ENCODE peak calls at places on chromosomes 11 and 22, in seven cellular contexts. R is PC-3, U is HCT116, M is SK-N-SH, E is neural progenitor cell, A is OCI-LY7, N is MM.1S. O is an unnamed sample.

GRCh38 chr11:10550503-10550902 is 9.5 kb upstream of the RNF141 start:
- DNase-seq in R (peak), U (no peak), M (no peak), E (no peak), A (no peak), N (no peak), O (no peak)

GRCh38 chr11:96219981-96220623 is 122.9 kb downstream of the MAML2 start:
- DNase-seq in R (peak), U (no peak), M (no peak), E (peak), A (peak), N (no peak), O (no peak)

GRCh38 chr11:100830295-100830694 is 143.2 kb downstream of the ARHGAP42 start:
- DNase-seq in R (no peak), U (no peak), M (no peak), E (peak), A (no peak), N (no peak), O (peak)

GRCh38 chr11:62842171-62842717 is 2.9 kb upstream of the WDR74 start:
- DNase-seq in R (no peak), U (no peak), M (no peak), E (no peak), A (peak), N (no peak), O (peak)

GRCh38 chr11:131675489-131675888 is 305.1 kb downstream of the NTM start:
- DNase-seq in R (no peak), U (no peak), M (no peak), E (no peak), A (no peak), N (no peak), O (no peak)

GRCh38 chr11:130426223-130427048 is 2.0 kb downstream of the ADAMTS8 start:
- DNase-seq in R (no peak), U (no peak), M (no peak), E (no peak), A (no peak), N (no peak), O (no peak)

GRCh38 chr11:132883241-132883640 is 649.1 kb downstream of the OPCML start:
- DNase-seq in R (no peak), U (no peak), M (no peak), E (no peak), A (no peak), N (no peak), O (no peak)

GRCh38 chr11:119436093-119436492 is 13.1 kb upstream of the THY1 start:
- DNase-seq in R (no peak), U (no peak), M (no peak), E (no peak), A (no peak), N (no peak), O (no peak)

GRCh38 chr11:103609117-103610066 is 427.0 kb upstream of the DDI1 start:
- DNase-seq in R (peak), U (peak), M (no peak), E (no peak), A (no peak), N (no peak), O (peak)

GRCh38 chr22:47207387-47207786 is 444.9 kb downstream of the TBC1D22A start:
- DNase-seq in R (no peak), U (no peak), M (no peak), E (no peak), A (no peak), N (no peak), O (no peak)

GRCh38 chr11:34173050-34173449 is 67.6 kb downstream of the NAT10 start:
- DNase-seq in R (no peak), U (no peak), M (no peak), E (no peak), A (no peak), N (no peak), O (no peak)

GRCh38 chr22:30485362-30485988 is 13.7 kb upstream of the SEC14L3 start:
- DNase-seq in R (peak), U (peak), M (peak), E (peak), A (peak), N (peak), O (peak)

GRCh38 chr11:72722050-72722748 is 30.0 kb downstream of the ARAP1 start:
- DNase-seq in R (peak), U (peak), M (peak), E (peak), A (peak), N (peak), O (peak)

GRCh38 chr11:61828629-61829407 is 718 bp downstream of the FADS2 start:
- DNase-seq in R (peak), U (no peak), M (peak), E (peak), A (no peak), N (no peak), O (peak)

GRCh38 chr11:78764946-78765345 is 190.3 kb upstream of the NARS2 start:
- DNase-seq in R (no peak), U (no peak), M (no peak), E (no peak), A (no peak), N (no peak), O (no peak)

GRCh38 chr11:90493379-90493778 is 270.5 kb upstream of the CHORDC1 start:
- DNase-seq in R (no peak), U (no peak), M (no peak), E (no peak), A (no peak), N (no peak), O (no peak)

GRCh38 chr22:39117585-39118191 is 20.6 kb downstream of the APOBEC3H start:
- DNase-seq in R (peak), U (peak), M (no peak), E (peak), A (peak), N (peak), O (peak)

GRCh38 chr11:129489254-129489653 is 113.6 kb downstream of the BARX2 start:
- DNase-seq in R (peak), U (no peak), M (no peak), E (no peak), A (no peak), N (no peak), O (no peak)

GRCh38 chr11:71322192-71322735 is 69.9 kb upstream of the SHANK2 start:
- DNase-seq in R (no peak), U (no peak), M (no peak), E (no peak), A (no peak), N (no peak), O (no peak)

GRCh38 chr22:40453676-40454075 is 83.3 kb downstream of the SGSM3 start:
- DNase-seq in R (no peak), U (no peak), M (no peak), E (no peak), A (no peak), N (no peak), O (no peak)

GRCh38 chr11:116935514-116935913 is 98.1 kb upstream of the APOA1 start:
- DNase-seq in R (no peak), U (no peak), M (no peak), E (no peak), A (no peak), N (no peak), O (no peak)

GRCh38 chr11:65182258-65183170 is 786 bp downstream of the CAPN1 start:
- DNase-seq in R (peak), U (peak), M (no peak), E (peak), A (peak), N (no peak), O (peak)

GRCh38 chr22:44372611-44373010 is 59.9 kb upstream of the SHISAL1 start:
- DNase-seq in R (no peak), U (no peak), M (no peak), E (no peak), A (no peak), N (no peak), O (no peak)

GRCh38 chr11:14519692-14520085 is 497 bp downstream of the PSMA1 start:
- DNase-seq in R (peak), U (no peak), M (no peak), E (no peak), A (peak), N (no peak), O (no peak)

GRCh38 chr22:46056169-46057041 is 79.4 kb upstream of the WNT7B start:
- DNase-seq in R (peak), U (no peak), M (peak), E (no peak), A (peak), N (no peak), O (no peak)

GRCh38 chr22:30855266-30855665 is 113.3 kb downstream of the MORC2 start:
- DNase-seq in R (no peak), U (no peak), M (no peak), E (no peak), A (no peak), N (no peak), O (no peak)

GRCh38 chr11:74012072-74012809 is 3.4 kb upstream of the UCP3 start:
- DNase-seq in R (no peak), U (no peak), M (no peak), E (no peak), A (no peak), N (no peak), O (no peak)

GRCh38 chr22:44926491-44927415 is 83.1 kb downstream of the PHF21B start:
- DNase-seq in R (no peak), U (no peak), M (no peak), E (no peak), A (no peak), N (no peak), O (no peak)

GRCh38 chr22:26617251-26618199 is at the start of gene CRYBB1:
- DNase-seq in R (no peak), U (no peak), M (peak), E (peak), A (peak), N (peak), O (no peak)

DNA sequence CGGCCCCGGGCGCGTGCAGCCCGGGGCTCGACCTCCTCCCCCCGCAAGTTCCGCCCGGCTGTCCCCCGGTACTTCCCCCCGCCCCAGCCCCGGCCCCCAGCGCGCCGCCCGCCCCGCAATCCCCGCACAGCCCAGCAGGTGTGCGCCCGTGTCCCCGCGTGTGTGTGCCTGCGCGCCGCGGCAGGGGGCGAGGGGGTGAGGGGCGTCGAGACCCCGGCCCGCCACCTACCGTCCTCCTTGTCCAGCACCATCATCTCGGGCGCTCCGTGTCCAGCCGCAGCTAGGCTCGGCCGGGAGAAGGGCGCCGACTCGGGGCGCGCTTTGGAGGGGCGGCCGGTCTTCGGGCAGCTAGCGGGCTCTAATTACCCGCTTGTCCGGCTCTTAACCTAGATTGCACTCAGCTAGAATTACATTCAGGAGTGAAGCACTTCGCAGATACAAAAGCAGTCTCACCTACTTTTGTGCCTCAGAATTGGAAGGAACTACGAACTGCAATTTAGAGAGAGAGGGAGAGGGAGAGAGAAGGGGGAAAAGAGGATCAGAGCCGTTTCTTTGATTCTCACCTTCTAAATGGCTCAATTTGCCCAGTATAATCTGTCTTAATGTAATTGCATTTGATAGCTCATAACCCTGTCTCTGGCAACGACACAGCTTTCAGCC is 439 bp downstream of the LMO1 start:
- DNase-seq in R (no peak), U (no peak), M (peak), E (peak), A (no peak), N (no peak), O (no peak)
- H3K4me3 ChIP-seq in R (peak), U (no peak), M (peak), E (peak), A (no peak), N (peak), O (peak)

GRCh38 chr22:37349043-37349814 is 66.9 kb downstream of the CYTH4 start:
- DNase-seq in R (no peak), U (no peak), M (no peak), E (no peak), A (no peak), N (no peak), O (no peak)

GRCh38 chr22:37343863-37344734 is 61.8 kb downstream of the CYTH4 start:
- DNase-seq in R (peak), U (no peak), M (no peak), E (no peak), A (no peak), N (no peak), O (no peak)

GRCh38 chr22:37344735-37345462 is 62.6 kb downstream of the CYTH4 start:
- DNase-seq in R (peak), U (no peak), M (no peak), E (no peak), A (no peak), N (no peak), O (no peak)

GRCh38 chr22:37343343-37343742 is 61.0 kb downstream of the CYTH4 start:
- DNase-seq in R (no peak), U (no peak), M (no peak), E (no peak), A (no peak), N (no peak), O (no peak)

DNA sequence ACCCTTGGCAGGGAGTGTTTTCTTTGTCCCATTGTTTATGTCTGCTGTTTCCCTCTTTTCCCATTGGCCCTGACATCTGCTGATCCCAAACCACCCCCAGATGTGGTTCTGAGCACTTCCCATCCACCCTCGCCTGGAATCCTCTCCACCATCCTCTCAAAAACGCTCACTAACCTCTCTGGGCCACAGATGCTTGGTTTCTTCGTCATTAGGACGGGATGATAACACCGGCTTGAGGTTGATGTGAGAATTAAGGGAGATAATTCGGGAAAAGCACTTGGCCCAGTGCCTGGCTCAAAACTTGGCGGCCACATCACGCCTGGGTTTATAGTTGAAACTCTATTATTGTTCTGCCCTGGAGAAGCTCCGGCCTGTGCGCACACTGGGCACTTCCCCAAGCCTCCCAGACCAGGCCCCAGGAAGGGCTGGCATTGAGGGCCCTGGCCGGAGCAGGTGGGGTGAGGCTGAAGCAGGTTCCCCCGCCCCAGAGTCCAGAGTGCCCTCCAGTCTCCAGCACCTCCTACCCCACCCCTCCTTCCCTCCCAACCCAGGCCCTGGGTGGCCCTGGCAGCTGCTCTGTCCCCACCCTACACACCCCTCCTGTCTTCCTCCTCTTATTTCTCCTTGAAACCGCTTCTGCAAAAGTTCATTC is 63.7 kb downstream of the CYTH4 start:
- DNase-seq in R (peak), U (no peak), M (peak), E (no peak), A (no peak), N (no peak), O (peak)
- TF ChIP-seq EZH2phosphoT487 in R (no peak), U (no peak), M (no peak), E (no peak), A (no peak), N (no peak), O (no peak)

GRCh38 chr11:68847395-68847794 is 5.7 kb upstream of the CPT1A start:
- DNase-seq in R (no peak), U (no peak), M (no peak), E (no peak), A (no peak), N (no peak), O (no peak)
- TF ChIP-seq CTCF in R (no peak), U (no peak), M (no peak), E (no peak), A (no peak), N (no peak), O (no peak)

GRCh38 chr11:127471662-127472061 is 471.1 kb upstream of the KIRREL3 start:
- DNase-seq in R (no peak), U (no peak), M (no peak), E (no peak), A (no peak), N (no peak), O (no peak)
- H3K4me3 ChIP-seq in R (no peak), U (no peak), M (no peak), E (no peak), A (no peak), N (no peak), O (no peak)

GRCh38 chr22:50170453-50171318 is at the start of gene PANX2:
- DNase-seq in R (no peak), U (no peak), M (peak), E (peak), A (no peak), N (no peak), O (no peak)
- TF ChIP-seq EZH2phosphoT487 in R (no peak), U (no peak), M (no peak), E (peak), A (no peak), N (no peak), O (no peak)

GRCh38 chr11:112368402-112368801 is 107.7 kb upstream of the PLET1 start:
- DNase-seq in R (peak), U (no peak), M (no peak), E (no peak), A (no peak), N (no peak), O (peak)

GRCh38 chr11:112367453-112367852 is 106.8 kb upstream of the PLET1 start:
- DNase-seq in R (no peak), U (no peak), M (no peak), E (no peak), A (no peak), N (no peak), O (no peak)

GRCh38 chr11:112366777-112367176 is 106.1 kb upstream of the PLET1 start:
- DNase-seq in R (peak), U (no peak), M (no peak), E (no peak), A (no peak), N (no peak), O (no peak)

GRCh38 chr11:112369916-112370315 is 109.3 kb upstream of the PLET1 start:
- DNase-seq in R (no peak), U (no peak), M (no peak), E (no peak), A (no peak), N (no peak), O (no peak)

DNA sequence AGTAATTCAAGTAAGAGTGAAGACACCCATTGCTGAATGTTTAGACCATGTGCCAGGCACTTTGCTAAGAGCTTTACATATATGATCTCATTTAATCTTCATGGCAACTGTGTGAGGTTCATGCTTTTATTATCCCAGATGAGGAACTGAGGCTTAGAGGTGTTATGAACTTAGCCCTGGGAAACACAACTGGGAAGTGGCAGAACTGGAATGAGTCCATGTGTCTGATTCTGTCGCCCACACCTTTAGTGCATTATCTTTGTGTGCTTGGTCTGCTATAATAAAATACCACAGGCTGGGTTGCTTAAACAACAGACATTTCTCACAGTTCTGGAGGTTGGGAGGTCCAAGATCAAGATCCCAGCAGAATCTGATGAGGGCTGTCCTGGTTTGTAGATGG is 108.7 kb upstream of the PLET1 start:
- DNase-seq in R (no peak), U (no peak), M (no peak), E (no peak), A (no peak), N (no peak), O (no peak)
- TF ChIP-seq CTCF in R (no peak), U (no peak), M (no peak), E (no peak), A (no peak), N (no peak), O (no peak)

O was measured in hepatocyte.